ENCODE peak calls at places on chromosomes 13 and 19, in six cellular contexts. K is cardiac muscle cell; W is activated CD8-positive, alpha-beta T cell treated with anti-CD3 and anti-CD28 coated beads for 36 hours; T is nephron progenitor cell; Q is HFFc6; J is GM06990. O is an unnamed sample.

GRCh38 chr19:14072535-14073231 is at the start of gene MISP3:
- DNase-seq in Q (no peak), K (no peak), T (peak; percentile 37), J (peak; percentile 49), W (peak; percentile 66), O (peak; percentile 77)

GRCh38 chr13:97122381-97122996 is 99.6 kb upstream of the MBNL2 start:
- DNase-seq in J (no peak), W (no peak), T (no peak), Q (peak; percentile 78), K (peak; percentile 78), O (no peak)

GRCh38 chr19:1453525-1454371 is 3.8 kb downstream of the APC2 start:
- DNase-seq in K (no peak), W (no peak), T (peak; percentile 55), Q (no peak), J (no peak), O (no peak)

GRCh38 chr13:108270442-108270841 is 924 bp downstream of the TNFSF13B start:
- DNase-seq in T (no peak), K (peak; percentile 18), Q (no peak), J (no peak), W (peak; percentile 8), O (no peak)

GRCh38 chr13:47415048-47415447 is 518.2 kb upstream of the HTR2A start:
- DNase-seq in T (no peak), K (peak; percentile 55), Q (no peak), J (no peak), W (no peak), O (no peak)

GRCh38 chr13:42553098-42554046 is 20.6 kb upstream of the TNFSF11 start:
- DNase-seq in K (peak; percentile 48), Q (peak; percentile 3), W (no peak), T (no peak), J (no peak), O (no peak)

GRCh38 chr13:84972907-84973306 is 826.3 kb downstream of the SLITRK6 start:
- DNase-seq in W (no peak), T (no peak), J (no peak), K (no peak), Q (no peak), O (no peak)

GRCh38 chr13:36718686-36719085 is 44.9 kb downstream of the SERTM1 start:
- DNase-seq in W (no peak), K (peak; percentile 64), J (no peak), T (no peak), Q (no peak), O (no peak)

GRCh38 chr13:36673838-36674326 is at the start of gene SERTM1:
- DNase-seq in W (no peak), K (peak; percentile 36), Q (no peak), T (peak; percentile 84), J (peak; percentile 6), O (no peak)

GRCh38 chr13:70407486-70407885 is 299.2 kb upstream of the KLHL1 start:
- DNase-seq in Q (no peak), W (no peak), T (no peak), K (no peak), J (no peak), O (no peak)

GRCh38 chr19:7230826-7231225 is 63.4 kb downstream of the INSR start:
- DNase-seq in W (no peak), Q (no peak), J (no peak), K (no peak), T (no peak), O (no peak)

GRCh38 chr13:31124225-31124624 is 37.5 kb downstream of the HSPH1 start:
- DNase-seq in T (no peak), K (no peak), J (no peak), W (no peak), Q (no peak), O (no peak)

GRCh38 chr19:42514449-42514848 is 13.8 kb downstream of the CEACAM1 start:
- DNase-seq in W (peak; percentile 20), K (no peak), J (no peak), T (no peak), Q (no peak), O (no peak)

GRCh38 chr19:17539288-17540117 is 15.9 kb upstream of the COLGALT1 start:
- DNase-seq in W (peak; percentile 100), J (peak; percentile 97), K (peak; percentile 98), Q (peak; percentile 84), T (peak; percentile 99), O (peak; percentile 95)

GRCh38 chr19:48868196-48868886 is at the start of gene PLEKHA4:
- DNase-seq in T (peak; percentile 58), J (no peak), W (no peak), K (peak; percentile 71), Q (no peak), O (no peak)

GRCh38 chr19:18428837-18429674 is 8.9 kb downstream of the ISYNA1 start:
- DNase-seq in Q (peak; percentile 75), J (peak; percentile 89), W (peak; percentile 92), T (peak; percentile 93), K (peak; percentile 82), O (peak; percentile 97)

GRCh38 chr13:106140476-106140875 is 395.0 kb downstream of the EFNB2 start:
- DNase-seq in T (no peak), Q (no peak), K (no peak), W (no peak), J (no peak), O (no peak)

GRCh38 chr19:49803529-49803856 is 9.6 kb downstream of the FUZ start:
- DNase-seq in W (no peak), J (no peak), Q (no peak), K (no peak), T (no peak), O (no peak)

GRCh38 chr19:52637718-52638585 is at the start of gene ZNF83:
- DNase-seq in Q (peak; percentile 88), T (peak; percentile 100), J (peak; percentile 91), W (peak; percentile 98), K (peak; percentile 97), O (peak; percentile 94)

GRCh38 chr19:8101311-8101710 is 48.1 kb downstream of the FBN3 start:
- DNase-seq in T (no peak), K (no peak), J (no peak), W (no peak), Q (no peak), O (no peak)

GRCh38 chr19:4889034-4889825 is 13.5 kb downstream of the ARRDC5 start:
- DNase-seq in W (no peak), K (peak; percentile 45), J (no peak), Q (peak; percentile 71), T (no peak), O (no peak)

GRCh38 chr13:29496241-29496712 is 99.2 kb downstream of the SLC7A1 start:
- DNase-seq in T (no peak), Q (no peak), K (peak; percentile 32), W (no peak), J (peak; percentile 40), O (peak; percentile 39)

GRCh38 chr19:58519355-58520256 is at the start of gene ZBTB45:
- DNase-seq in W (peak; percentile 93), Q (peak; percentile 97), T (peak; percentile 92), K (peak; percentile 98), J (peak; percentile 98), O (peak; percentile 91)

GRCh38 chr19:58520257-58520599 is 618 bp upstream of the ZBTB45 start:
- DNase-seq in W (no peak), K (no peak), J (no peak), T (no peak), Q (no peak), O (no peak)

GRCh38 chr19:58516964-58517833 is 2.4 kb downstream of the ZBTB45 start:
- DNase-seq in W (no peak), Q (no peak), T (no peak), K (no peak), J (no peak), O (no peak)

GRCh38 chr19:58519087-58519354 is 589 bp downstream of the ZBTB45 start:
- DNase-seq in J (no peak), T (peak; percentile 74), W (peak; percentile 70), K (peak; percentile 82), Q (peak; percentile 60), O (peak; percentile 67)

GRCh38 chr19:58518261-58519086 is 1.1 kb downstream of the ZBTB45 start:
- DNase-seq in J (no peak), T (no peak), W (peak; percentile 42), K (no peak), Q (no peak), O (no peak)
- TF ChIP-seq CTCF in J (no peak), T (no peak), W (no peak), K (no peak), Q (no peak), O (no peak)

DNA sequence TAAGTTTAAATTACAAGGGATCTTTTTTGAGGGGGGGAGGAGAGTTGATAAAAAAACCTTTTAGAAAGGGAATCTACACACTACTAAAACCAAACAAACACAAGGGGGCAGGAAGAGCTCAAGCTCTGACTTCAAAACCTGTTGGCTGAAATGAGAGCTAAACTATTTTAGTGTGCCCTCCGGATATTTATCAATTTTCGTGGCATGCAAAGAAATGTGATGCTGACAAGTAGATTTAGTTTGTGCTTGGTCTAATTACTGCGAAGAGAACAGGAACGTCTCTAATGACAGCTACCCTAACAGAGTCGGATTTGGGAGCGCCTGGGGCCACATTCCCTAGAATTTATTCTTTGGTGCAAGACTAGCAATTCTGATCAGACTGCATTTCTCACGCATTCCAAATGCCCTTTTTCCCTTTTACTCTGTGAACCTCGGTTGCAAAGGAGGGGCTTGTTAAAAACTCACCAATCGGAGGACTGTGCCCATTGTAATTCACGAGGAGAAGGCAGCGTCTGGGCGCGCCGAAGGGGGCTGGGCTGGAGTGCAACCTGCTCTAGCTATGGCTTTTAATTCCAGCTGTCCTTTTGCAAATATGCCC is 804 bp upstream of the FREM2 start:
- DNase-seq in T (peak; percentile 60), Q (peak; percentile 6), J (no peak), K (peak; percentile 15), W (no peak), O (no peak)
- TF ChIP-seq CTCF in T (peak; percentile 28), Q (peak; percentile 33), J (peak; percentile 31), K (peak; percentile 21), W (no peak), O (no peak)

GRCh38 chr13:50729177-50729576 is 114.3 kb downstream of the DLEU7 start:
- DNase-seq in W (no peak), J (no peak), K (no peak), Q (no peak), T (no peak), O (no peak)
- TF ChIP-seq CTCF in W (no peak), J (no peak), K (no peak), Q (no peak), T (no peak), O (no peak)

GRCh38 chr13:77338329-77338728 is 11.4 kb upstream of the MYCBP2 start:
- DNase-seq in Q (no peak), K (no peak), W (no peak), J (no peak), T (no peak), O (no peak)

GRCh38 chr13:77339408-77339807 is 12.5 kb upstream of the MYCBP2 start:
- DNase-seq in W (no peak), Q (no peak), J (peak; percentile 68), T (no peak), K (no peak), O (no peak)

GRCh38 chr13:77338961-77339401 is 12.1 kb upstream of the MYCBP2 start:
- DNase-seq in Q (no peak), W (no peak), K (no peak), T (no peak), J (peak; percentile 76), O (no peak)

GRCh38 chr13:77333521-77334083 is 6.7 kb upstream of the MYCBP2 start:
- DNase-seq in T (no peak), K (no peak), Q (no peak), W (no peak), J (no peak), O (no peak)

DNA sequence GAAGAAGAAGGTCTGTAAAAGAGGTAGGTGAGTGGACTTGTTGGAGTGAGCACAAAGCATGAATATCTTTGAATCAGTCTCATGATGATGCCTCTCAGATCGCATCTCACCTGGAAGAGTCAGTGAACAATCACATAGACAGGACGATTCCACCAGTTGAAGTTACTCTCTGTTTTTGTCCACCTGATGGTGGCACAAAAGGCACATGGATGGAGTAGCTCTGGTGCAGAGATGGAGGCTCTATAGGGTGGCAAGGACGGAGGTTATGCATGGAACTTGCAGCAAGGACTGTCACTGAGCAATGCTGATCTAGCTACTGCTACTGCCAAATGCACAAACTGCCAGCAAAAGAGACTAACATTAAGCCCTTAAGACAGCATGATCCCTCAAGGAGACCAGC is 10.3 kb upstream of the MYCBP2 start:
- DNase-seq in T (no peak), J (no peak), W (no peak), Q (no peak), K (no peak), O (no peak)
- TF ChIP-seq CTCF in T (no peak), J (no peak), W (no peak), Q (no peak), K (no peak), O (no peak)